ENCODE peak calls at places on chromosome 11, in eight cellular contexts. H, Z, J, W, L, M, S and T are unnamed samples.

GRCh38 chr11:66904981-66905521 is 48.2 kb downstream of the LRFN4 start:
- DNase-seq in H (no peak), Z (no peak), J (no peak), W (no peak), L (no peak), M (no peak), S (no peak), T (no peak)

GRCh38 chr11:95845168-95845567 is 54.9 kb downstream of the CEP57 start:
- DNase-seq in H (no peak), Z (no peak), J (no peak), W (no peak), L (no peak), M (no peak), S (no peak), T (no peak)

GRCh38 chr11:65487467-65488272 is 11.2 kb upstream of the MALAT1 start:
- DNase-seq in H (peak; percentile 99), Z (peak; percentile 99), J (peak; percentile 100), W (peak; percentile 99), L (peak; percentile 94), M (peak; percentile 99), S (peak; percentile 100), T (peak; percentile 99)

GRCh38 chr11:103703437-103703836 is 333.0 kb upstream of the DDI1 start:
- DNase-seq in H (no peak), Z (no peak), J (no peak), W (no peak), L (no peak), M (no peak), S (no peak), T (no peak)

GRCh38 chr11:65435330-65435931 is 12.8 kb downstream of the NEAT1 start:
- DNase-seq in H (no peak), Z (no peak), J (peak; percentile 39), W (peak; percentile 12), L (no peak), M (no peak), S (peak; percentile 11), T (no peak)

GRCh38 chr11:64759722-64760719 is at the start of gene PYGM:
- DNase-seq in H (peak; percentile 89), Z (no peak), J (no peak), W (no peak), L (peak; percentile 27), M (peak; percentile 90), S (no peak), T (no peak)

GRCh38 chr11:127998421-127998820 is 588.9 kb downstream of the ETS1 start:
- DNase-seq in H (no peak), Z (no peak), J (no peak), W (no peak), L (peak; percentile 64), M (no peak), S (no peak), T (no peak)

GRCh38 chr11:2882681-2883110 is 2.9 kb downstream of the CDKN1C start:
- DNase-seq in H (no peak), Z (no peak), J (no peak), W (no peak), L (no peak), M (peak; percentile 28), S (no peak), T (no peak)

GRCh38 chr11:131943296-131943695 is 572.9 kb downstream of the NTM start:
- DNase-seq in H (no peak), Z (no peak), J (no peak), W (no peak), L (peak; percentile 64), M (no peak), S (no peak), T (no peak)

GRCh38 chr11:46293616-46294015 is 16.2 kb downstream of the CREB3L1 start:
- DNase-seq in H (no peak), Z (no peak), J (peak; percentile 99), W (no peak), L (peak; percentile 47), M (no peak), S (peak; percentile 84), T (no peak)

GRCh38 chr11:2533642-2534115 is 88.9 kb downstream of the KCNQ1 start:
- DNase-seq in H (peak; percentile 78), Z (no peak), J (peak; percentile 92), W (peak; percentile 66), L (peak; percentile 93), M (peak; percentile 91), S (peak; percentile 95), T (peak; percentile 68)

GRCh38 chr11:76667856-76668255 is 2.7 kb downstream of the LRRC32 start:
- DNase-seq in H (no peak), Z (no peak), J (no peak), W (peak; percentile 9), L (no peak), M (no peak), S (no peak), T (no peak)

GRCh38 chr11:3995949-3996554 is 98.5 kb upstream of the RRM1 start:
- DNase-seq in H (no peak), Z (no peak), J (peak; percentile 81), W (no peak), L (peak; percentile 72), M (no peak), S (peak; percentile 46), T (no peak)

GRCh38 chr11:34682822-34683221 is 61.9 kb downstream of the EHF start:
- DNase-seq in H (no peak), Z (peak; percentile 18), J (no peak), W (no peak), L (peak; percentile 79), M (no peak), S (no peak), T (no peak)

GRCh38 chr11:45850446-45850845 is 3.2 kb downstream of the CRY2 start:
- DNase-seq in H (no peak), Z (no peak), J (peak; percentile 77), W (no peak), L (no peak), M (no peak), S (peak; percentile 40), T (no peak)

GRCh38 chr11:19597194-19597593 is 115.4 kb upstream of the NAV2 start:
- DNase-seq in H (no peak), Z (no peak), J (peak; percentile 91), W (no peak), L (peak; percentile 11), M (no peak), S (peak; percentile 54), T (no peak)

DNA sequence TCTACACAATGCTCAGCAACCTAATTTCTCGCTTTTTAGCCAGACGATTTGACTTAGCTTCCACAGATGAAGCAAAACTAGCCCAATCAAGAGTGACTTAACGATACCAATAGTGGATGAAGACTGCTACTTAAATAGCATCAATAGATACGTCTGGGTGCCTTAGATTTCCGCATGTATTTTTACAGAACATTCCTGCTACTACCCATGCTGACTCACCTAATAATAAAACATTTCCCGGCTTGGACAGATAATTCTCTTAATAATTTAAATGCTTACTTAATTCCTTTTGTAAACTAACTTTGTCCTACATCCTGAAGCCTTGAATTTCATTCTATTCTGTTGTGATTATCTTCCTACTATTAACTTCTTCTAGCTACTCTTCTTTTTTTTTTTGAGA is 5.2 kb upstream of the LAYN start:
- DNase-seq in H (no peak), Z (no peak), J (no peak), W (no peak), L (peak; percentile 74), M (no peak), S (no peak), T (no peak)
- H3K4me1 ChIP-seq in H (peaks cover 9% of the 10 kb centered on the region), Z (peaks cover 29% of the 10 kb centered on the region), J (peaks cover 27% of the 10 kb centered on the region), W (peaks cover 14% of the 10 kb centered on the region), L (peaks cover 68% of the 10 kb centered on the region), M (peaks cover 9% of the 10 kb centered on the region), S (peaks cover 20% of the 10 kb centered on the region), T (no peaks in the 10 kb centered on the region)

GRCh38 chr11:125551835-125552342 is 17.4 kb upstream of the EI24 start:
- DNase-seq in H (no peak), Z (no peak), J (no peak), W (no peak), L (no peak), M (no peak), S (no peak), T (no peak)

GRCh38 chr11:125553357-125553756 is 15.9 kb upstream of the EI24 start:
- DNase-seq in H (no peak), Z (no peak), J (no peak), W (no peak), L (no peak), M (no peak), S (no peak), T (no peak)

GRCh38 chr11:125554038-125554437 is 15.2 kb upstream of the EI24 start:
- DNase-seq in H (no peak), Z (no peak), J (no peak), W (no peak), L (no peak), M (no peak), S (no peak), T (no peak)

GRCh38 chr11:125550780-125551179 is 18.5 kb upstream of the EI24 start:
- DNase-seq in H (no peak), Z (no peak), J (no peak), W (no peak), L (no peak), M (no peak), S (no peak), T (no peak)

GRCh38 chr11:125552927-125553326 is 16.4 kb upstream of the EI24 start:
- DNase-seq in H (no peak), Z (no peak), J (no peak), W (no peak), L (no peak), M (no peak), S (no peak), T (no peak)
- H3K9me3 ChIP-seq in H (peaks cover 35% of the 10 kb centered on the region), Z (peaks cover 16% of the 10 kb centered on the region), J (no peaks in the 10 kb centered on the region), W (peaks cover 12% of the 10 kb centered on the region), L (peaks cover 24% of the 10 kb centered on the region), M (peaks cover 11% of the 10 kb centered on the region), S (peaks cover 31% of the 10 kb centered on the region), T (peaks cover 17% of the 10 kb centered on the region)

DNA sequence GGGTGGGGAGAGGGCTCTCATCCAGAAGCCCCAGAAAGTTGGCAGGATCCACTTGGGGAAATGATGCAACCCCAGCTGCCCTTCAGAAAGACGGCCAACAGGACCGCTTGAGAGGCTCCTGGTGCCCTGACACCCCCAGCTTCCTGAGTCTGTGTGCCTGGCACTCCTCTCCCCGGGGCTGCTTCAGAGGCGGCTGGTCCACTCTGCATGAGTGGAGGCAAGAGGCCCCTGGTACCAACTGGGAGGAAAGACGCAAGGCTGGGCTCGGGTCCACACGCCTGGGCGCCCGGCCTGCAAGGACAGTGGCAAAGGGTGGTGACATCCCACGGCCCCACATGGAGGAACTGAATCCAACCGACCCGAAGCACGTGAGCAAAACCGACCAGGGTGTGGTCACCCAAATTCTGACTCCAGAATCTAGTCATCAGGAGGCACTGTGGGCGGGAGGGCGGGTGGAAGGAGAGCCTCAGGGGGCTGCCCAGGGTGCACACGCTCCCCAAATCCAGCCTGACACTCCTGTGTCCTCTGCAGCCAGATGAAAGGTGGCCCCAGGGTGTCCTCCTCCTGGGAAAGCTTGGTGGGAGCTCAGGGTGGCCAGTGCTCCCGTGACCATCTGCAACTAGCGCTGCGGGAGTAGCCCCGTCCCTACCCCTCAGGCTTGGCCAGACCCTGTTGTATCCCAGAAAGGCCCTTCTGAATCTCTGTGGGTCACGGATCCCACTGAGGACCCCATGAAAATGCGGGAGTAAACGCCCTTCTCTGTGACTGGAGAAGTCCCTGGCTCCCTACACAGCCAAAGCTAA is 3.7 kb downstream of the RNH1 start:
- DNase-seq in H (peak; percentile 59), Z (no peak), J (peak; percentile 90), W (no peak), L (no peak), M (no peak), S (peak; percentile 40), T (peak; percentile 68)
- H3K4me3 ChIP-seq in H (peak overlapping the region; percentile 86), Z (no peak overlapping the region), J (peak overlapping the region; percentile 96), W (no peak overlapping the region), L (no peak overlapping the region), M (no peak overlapping the region), S (peak overlapping the region; percentile 87), T (peak overlapping the region; percentile 40)

DNA sequence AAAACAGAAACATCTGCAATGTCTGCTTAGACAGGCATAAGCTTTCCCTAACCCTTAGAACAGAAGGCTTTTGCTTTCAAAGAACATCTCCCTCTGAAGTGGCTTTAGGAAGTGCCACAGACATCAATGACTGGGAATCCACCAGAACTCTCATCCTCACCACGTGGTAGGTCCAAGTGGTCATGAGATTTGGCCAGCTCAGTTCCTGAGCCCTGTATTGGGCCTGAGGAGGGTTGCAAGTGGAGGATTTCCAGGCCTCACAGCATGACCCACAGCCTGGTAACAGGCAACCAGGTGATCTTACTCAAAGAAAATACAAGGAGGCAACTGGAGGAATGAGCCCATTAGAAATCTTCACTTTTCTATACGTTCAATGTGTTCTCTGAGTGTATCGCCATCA is 1.6 kb downstream of the CASP1 start:
- DNase-seq in H (no peak), Z (no peak), J (no peak), W (no peak), L (no peak), M (no peak), S (no peak), T (no peak)
- H3K4me1 ChIP-seq in H (peaks cover 33% of the 10 kb centered on the region), Z (no peaks in the 10 kb centered on the region), J (peaks cover 17% of the 10 kb centered on the region), W (peaks cover 21% of the 10 kb centered on the region), L (no peaks in the 10 kb centered on the region), M (no peaks in the 10 kb centered on the region), S (peaks cover 23% of the 10 kb centered on the region), T (peaks cover 6% of the 10 kb centered on the region)